ENCODE peak calls at places on chromosomes 12 and 14, in six cellular contexts. W is endothelial cell of umbilical vein, P is keratinocyte, F is fibroblast of lung, E is GM23338, Q is hepatocyte. C is an unnamed sample. For H3K4me1, the result is how much of the 10 kb centered on the place peaks cover.

GRCh38 chr14:63512861-63513260 is 30.3 kb downstream of the PPP2R5E start:
- DNase-seq in W (no peak), P (no peak), F (no peak), E (no peak), Q (no peak), C (no peak)

GRCh38 chr14:58969951-58970751 is 218.3 kb upstream of the DAAM1 start:
- DNase-seq in W (no peak), P (no peak), F (no peak), E (peak), Q (no peak), C (no peak)

GRCh38 chr12:1083888-1084262 is 92.9 kb downstream of the ERC1 start:
- DNase-seq in W (no peak), P (no peak), F (peak), E (peak), Q (peak), C (peak)

GRCh38 chr12:99911967-99912366 is 72.8 kb downstream of the ANKS1B start:
- DNase-seq in W (no peak), P (no peak), F (no peak), E (no peak), Q (no peak), C (no peak)

GRCh38 chr14:59278111-59278510 is 89.6 kb downstream of the DAAM1 start:
- DNase-seq in W (peak), P (peak), F (peak), E (no peak), Q (peak), C (no peak)

GRCh38 chr12:57803317-57803893 is 15.1 kb downstream of the AVIL start:
- DNase-seq in W (peak), P (no peak), F (peak), E (peak), Q (peak), C (peak)

GRCh38 chr12:117152793-117153775 is 37.2 kb downstream of the FBXO21 start:
- DNase-seq in W (no peak), P (no peak), F (no peak), E (no peak), Q (no peak), C (no peak)

GRCh38 chr12:42584539-42585174 is 4.9 kb downstream of the PRICKLE1 start:
- DNase-seq in W (peak), P (no peak), F (peak), E (no peak), Q (no peak), C (no peak)

GRCh38 chr12:121399391-121400331 is at the start of gene RNF34:
- DNase-seq in W (peak), P (peak), F (peak), E (peak), Q (peak), C (peak)

GRCh38 chr12:115337693-115338543 is 653.9 kb upstream of the TBX3 start:
- DNase-seq in W (peak), P (no peak), F (peak), E (peak), Q (peak), C (no peak)

GRCh38 chr12:123602651-123603195 is 824 bp downstream of the DDX55 start:
- DNase-seq in W (no peak), P (no peak), F (no peak), E (no peak), Q (peak), C (no peak)

GRCh38 chr12:92608418-92609091 is 94.2 kb upstream of the PLEKHG7 start:
- DNase-seq in W (peak), P (no peak), F (peak), E (peak), Q (peak), C (peak)
- TF ChIP-seq CTCF in W (peak), P (peak), F (peak), E (peak), Q (peak), C (peak)

DNA sequence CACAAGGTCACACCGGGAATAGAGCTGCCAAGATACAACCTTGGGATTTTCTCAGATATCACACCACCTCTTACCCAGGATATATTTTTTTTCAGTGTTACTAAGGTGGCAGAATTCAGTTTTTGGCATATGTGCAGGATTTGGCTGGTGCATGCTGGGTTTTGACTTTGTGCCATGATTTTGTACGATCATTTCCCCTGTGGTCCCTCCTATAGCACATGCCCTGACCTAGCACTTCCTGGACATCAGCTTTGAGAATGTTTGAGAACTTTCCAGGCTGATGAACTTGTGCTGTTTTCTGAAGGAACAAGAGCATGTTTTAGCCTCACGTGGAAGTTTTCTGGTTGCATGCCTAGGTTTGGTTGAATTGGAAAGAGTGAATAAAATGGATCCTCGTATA is 11.0 kb upstream of the TBPL2 start:
- DNase-seq in W (peak), P (no peak), F (no peak), E (no peak), Q (no peak), C (no peak)
- H3K4me1 ChIP-seq in W (half or more), P (half or more), F (under half), E (under half), Q (under half), C (under half)

GRCh38 chr12:53976823-53977595 is 2.3 kb upstream of the HOTAIR start:
- DNase-seq in W (no peak), P (no peak), F (no peak), E (no peak), Q (no peak), C (no peak)

GRCh38 chr12:53976172-53976822 is 1.5 kb upstream of the HOTAIR start:
- DNase-seq in W (no peak), P (no peak), F (no peak), E (peak), Q (no peak), C (no peak)

GRCh38 chr12:53975816-53976152 is 1.0 kb upstream of the HOTAIR start:
- DNase-seq in W (no peak), P (no peak), F (no peak), E (no peak), Q (no peak), C (no peak)

GRCh38 chr12:53974084-53975018 is at the start of gene HOTAIR:
- DNase-seq in W (no peak), P (no peak), F (no peak), E (peak), Q (peak), C (peak)

DNA sequence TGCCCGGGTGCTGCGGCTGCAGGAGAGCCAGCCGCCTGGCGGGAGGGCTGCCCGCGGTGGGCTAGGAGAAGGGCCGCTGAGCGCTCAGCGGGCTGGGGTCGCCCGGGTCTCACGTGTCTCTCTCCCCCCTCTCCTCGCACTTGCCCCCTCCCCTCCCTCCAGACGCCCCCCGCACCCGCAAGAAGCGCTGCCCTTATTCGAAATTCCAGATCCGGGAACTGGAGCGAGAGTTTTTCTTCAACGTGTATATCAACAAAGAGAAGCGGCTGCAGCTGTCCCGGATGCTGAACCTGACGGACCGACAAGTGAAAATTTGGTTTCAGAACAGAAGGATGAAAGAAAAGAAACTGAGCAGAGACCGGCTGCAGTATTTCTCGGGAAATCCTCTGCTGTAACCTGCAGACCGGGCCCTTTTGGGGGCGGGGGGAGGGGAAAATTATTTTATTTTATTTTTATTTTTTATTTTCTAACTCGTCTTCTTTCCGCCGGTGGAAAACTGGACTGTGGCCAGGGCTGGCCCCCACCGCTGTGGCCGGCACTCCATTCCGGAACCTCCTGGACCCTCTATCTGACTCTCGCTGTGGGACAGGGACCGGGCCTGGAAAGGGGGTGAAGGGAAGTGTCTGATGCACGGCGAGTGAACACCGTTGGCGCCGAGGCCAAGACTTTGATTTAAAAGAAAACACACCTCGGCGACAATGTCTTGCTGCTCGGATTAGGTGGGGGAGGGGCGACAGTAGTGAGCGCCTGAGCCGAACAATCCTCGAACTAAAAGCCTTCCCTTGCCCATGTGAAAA is 463 bp upstream of the HOTAIR start:
- DNase-seq in W (no peak), P (no peak), F (no peak), E (peak), Q (no peak), C (peak)
- TF ChIP-seq EZH2 in W (peak), P (no peak), F (peak), E (peak), Q (peak), C (no peak)

GRCh38 chr12:49920915-49921286 is 17.2 kb upstream of the FAIM2 start:
- DNase-seq in W (no peak), P (no peak), F (no peak), E (no peak), Q (no peak), C (no peak)

GRCh38 chr12:49921299-49921698 is 17.6 kb upstream of the FAIM2 start:
- DNase-seq in W (no peak), P (no peak), F (no peak), E (no peak), Q (no peak), C (no peak)

GRCh38 chr12:49921936-49922335 is 18.2 kb upstream of the FAIM2 start:
- DNase-seq in W (no peak), P (no peak), F (no peak), E (no peak), Q (no peak), C (no peak)

GRCh38 chr12:49922349-49923034 is 18.8 kb upstream of the FAIM2 start:
- DNase-seq in W (no peak), P (no peak), F (no peak), E (no peak), Q (no peak), C (no peak)

DNA sequence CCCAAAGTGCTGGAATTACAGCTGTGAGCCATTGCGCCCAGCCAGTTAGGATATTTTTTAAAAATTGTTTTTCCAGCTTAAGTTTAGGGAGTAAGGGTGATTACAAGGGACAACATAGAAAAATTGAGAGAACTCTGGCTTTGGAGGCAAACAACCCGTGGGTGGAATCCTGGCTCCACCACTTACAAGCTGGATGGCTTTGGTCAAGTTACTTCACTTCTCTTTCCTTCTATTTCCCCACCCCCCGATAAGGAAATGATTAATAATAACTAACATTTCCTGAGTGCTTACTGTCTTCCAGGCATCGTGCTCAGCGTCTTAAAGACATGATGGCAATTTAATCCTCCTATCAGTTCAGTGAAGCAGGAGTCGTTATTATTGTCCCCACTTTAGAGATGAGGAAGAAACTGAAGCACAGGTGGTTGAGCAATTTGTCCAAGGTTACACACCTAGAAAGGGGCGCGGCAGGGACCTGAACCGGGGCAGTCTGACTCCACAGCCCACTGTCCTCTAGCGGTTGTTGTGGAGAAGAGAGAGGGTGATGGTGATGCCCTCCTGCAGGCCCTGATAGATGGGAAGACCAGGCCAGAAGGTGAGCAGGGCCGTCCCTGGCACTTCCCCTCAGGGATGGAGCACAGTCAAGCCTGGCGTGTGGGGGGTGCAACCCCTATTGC is 16.7 kb upstream of the FAIM2 start:
- DNase-seq in W (peak), P (no peak), F (no peak), E (no peak), Q (no peak), C (no peak)
- TF ChIP-seq CTCF in W (no peak), P (no peak), F (no peak), E (no peak), Q (no peak), C (no peak)

GRCh38 chr12:96811083-96811482 is 96.0 kb upstream of the NEDD1 start:
- DNase-seq in W (peak), P (peak), F (peak), E (no peak), Q (peak), C (peak)
- H3K4me1 ChIP-seq in W (under half), P (under half), F (under half), E (under half), Q (under half), C (under half)

GRCh38 chr14:105196228-105196960 is 15.3 kb upstream of the NUDT14 start:
- DNase-seq in W (peak), P (no peak), F (no peak), E (peak), Q (no peak), C (no peak)
- TF ChIP-seq EZH2 in W (no peak), P (peak), F (peak), E (no peak), Q (no peak), C (no peak)

DNA sequence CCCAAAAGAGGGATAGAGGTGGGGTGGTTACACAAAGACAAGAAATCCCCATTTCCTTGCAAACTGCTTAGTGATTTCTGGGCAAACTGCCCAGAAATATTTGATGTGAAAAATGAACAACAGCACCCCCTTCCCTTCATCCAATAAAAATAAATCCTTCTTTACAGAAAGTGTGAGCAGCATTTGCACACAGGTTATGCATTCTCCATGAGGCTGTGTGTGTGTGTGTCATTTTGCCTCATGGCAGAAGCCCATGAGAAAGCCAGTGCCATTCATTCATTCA is 17.2 kb upstream of the NRXN3 start:
- DNase-seq in W (no peak), P (no peak), F (no peak), E (no peak), Q (no peak), C (peak)
- TF ChIP-seq CTCF in W (no peak), P (peak), F (peak), E (no peak), Q (no peak), C (peak)

C was measured in A673.